ENCODE peak calls at places on chromosomes 7 and 10, in seven cellular contexts. S is GM12865, R is BJ, T is ovary, P is cardiac fibroblast, V is A549, Q is uterus. G is an unnamed sample.

GRCh38 chr7:1713502-1714484 is 43.7 kb downstream of the ELFN1 start:
- DNase-seq in S (no peak), R (no peak), T (no peak), P (no peak), V (no peak), Q (no peak), G (no peak)

GRCh38 chr10:15027741-15028140 is 16.0 kb upstream of the OLAH start:
- DNase-seq in S (no peak), R (no peak), T (no peak), P (peak), V (no peak), Q (no peak), G (no peak)

GRCh38 chr7:100825760-100826545 is 1.4 kb downstream of the EPHB4 start:
- DNase-seq in S (no peak), R (no peak), T (no peak), P (peak), V (peak), Q (no peak), G (peak)

GRCh38 chr7:158316466-158317031 is 271.1 kb downstream of the PTPRN2 start:
- DNase-seq in S (no peak), R (no peak), T (no peak), P (no peak), V (no peak), Q (no peak), G (no peak)

GRCh38 chr7:138303230-138304070 is 156.6 kb upstream of the TRIM24 start:
- DNase-seq in S (no peak), R (no peak), T (no peak), P (no peak), V (no peak), Q (no peak), G (no peak)

GRCh38 chr10:96442017-96442643 is 71.6 kb downstream of the TLL2 start:
- DNase-seq in S (no peak), R (no peak), T (no peak), P (no peak), V (no peak), Q (no peak), G (no peak)

GRCh38 chr10:67697646-67698245 is 1.8 kb upstream of the CTNNA3 start:
- DNase-seq in S (peak), R (no peak), T (no peak), P (peak), V (peak), Q (no peak), G (peak)

GRCh38 chr7:66952343-66953043 is 31.5 kb downstream of the TMEM248 start:
- DNase-seq in S (no peak), R (no peak), T (no peak), P (peak), V (peak), Q (no peak), G (peak)

GRCh38 chr7:91787923-91788322 is 92.6 kb downstream of the MTERF1 start:
- DNase-seq in S (no peak), R (no peak), T (no peak), P (peak), V (no peak), Q (no peak), G (no peak)

GRCh38 chr7:85452674-85453073 is 265.8 kb upstream of the SEMA3D start:
- DNase-seq in S (no peak), R (no peak), T (no peak), P (peak), V (no peak), Q (no peak), G (no peak)

GRCh38 chr7:148031019-148031418 is 559.5 kb upstream of the C7orf33 start:
- DNase-seq in S (no peak), R (no peak), T (no peak), P (no peak), V (no peak), Q (no peak), G (no peak)

GRCh38 chr7:137989127-137989526 is 12.8 kb downstream of the CREB3L2 start:
- DNase-seq in S (no peak), R (no peak), T (no peak), P (no peak), V (no peak), Q (no peak), G (no peak)

GRCh38 chr10:44344727-44345126 is 40.2 kb downstream of the CXCL12 start:
- DNase-seq in S (no peak), R (no peak), T (no peak), P (no peak), V (no peak), Q (no peak), G (no peak)

GRCh38 chr10:43204943-43205671 is 61.8 kb downstream of the RASGEF1A start:
- DNase-seq in S (peak), R (no peak), T (peak), P (peak), V (peak), Q (no peak), G (peak)

GRCh38 chr7:127250312-127251047 is 2.3 kb downstream of the GRM8 start:
- DNase-seq in S (no peak), R (no peak), T (no peak), P (no peak), V (peak), Q (no peak), G (no peak)

GRCh38 chr10:125554753-125555152 is 128.2 kb downstream of the TEX36 start:
- DNase-seq in S (no peak), R (no peak), T (no peak), P (no peak), V (no peak), Q (no peak), G (no peak)

GRCh38 chr7:99623702-99624447 is 7.1 kb downstream of the ZSCAN25 start:
- DNase-seq in S (no peak), R (no peak), T (no peak), P (no peak), V (no peak), Q (no peak), G (no peak)

GRCh38 chr10:17850526-17850925 is 41.4 kb downstream of the MRC1 start:
- DNase-seq in S (no peak), R (no peak), T (no peak), P (no peak), V (no peak), Q (no peak), G (no peak)

GRCh38 chr7:95723583-95724180 is 48.7 kb upstream of the DYNC1I1 start:
- DNase-seq in S (peak), R (peak), T (peak), P (peak), V (peak), Q (no peak), G (peak)

GRCh38 chr7:95716357-95717122 is 55.8 kb upstream of the DYNC1I1 start:
- DNase-seq in S (no peak), R (no peak), T (no peak), P (no peak), V (no peak), Q (no peak), G (no peak)

GRCh38 chr7:95715274-95715673 is 57.1 kb upstream of the DYNC1I1 start:
- DNase-seq in S (peak), R (no peak), T (no peak), P (no peak), V (no peak), Q (no peak), G (no peak)

DNA sequence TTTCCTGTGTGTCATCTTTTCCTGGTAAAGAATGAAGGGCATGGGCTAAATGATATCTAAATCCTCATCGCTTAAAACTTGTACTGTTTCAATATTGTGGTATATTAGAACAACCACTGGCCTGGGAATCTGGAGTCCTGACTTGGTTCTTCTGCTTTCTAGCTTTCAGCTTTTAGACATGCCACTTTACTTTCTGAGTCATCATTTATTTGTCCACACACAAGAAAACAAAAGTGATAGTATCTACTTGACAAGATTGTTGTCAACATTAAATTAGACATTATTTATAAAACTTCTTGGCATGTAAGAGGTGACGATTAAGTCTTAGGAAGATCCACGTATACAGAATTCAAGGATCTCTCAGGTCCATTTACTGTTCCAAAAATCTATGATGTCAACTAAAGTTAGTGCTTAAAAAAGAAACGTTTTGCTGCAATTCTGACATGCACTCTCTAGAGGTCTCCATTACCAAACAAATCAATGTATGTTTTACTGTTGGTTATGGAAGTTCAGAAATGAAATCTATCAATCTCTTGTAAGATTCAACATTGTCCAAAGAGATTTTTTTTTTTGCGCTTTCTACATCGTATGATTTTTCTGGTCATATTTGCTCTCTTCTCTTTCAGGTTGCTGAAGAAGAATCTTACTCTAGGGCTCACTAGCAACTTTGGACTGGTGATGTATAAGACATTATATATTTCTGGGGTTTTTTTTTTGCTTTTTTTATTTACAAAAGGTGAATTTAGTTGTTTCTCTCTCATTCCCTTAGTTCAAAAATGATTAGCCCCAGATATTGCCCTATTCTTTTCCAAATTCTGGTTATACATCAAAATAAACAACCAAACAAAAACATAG is 53.6 kb upstream of the DYNC1I1 start:
- DNase-seq in S (peak), R (no peak), T (no peak), P (peak), V (peak), Q (no peak), G (no peak)
- TF ChIP-seq CTCF in S (peak), R (peak), T (no peak), P (peak), V (peak), Q (no peak), G (peak)

GRCh38 chr7:73718438-73718881 is 1.0 kb downstream of the STX1A start:
- DNase-seq in S (no peak), R (no peak), T (no peak), P (no peak), V (no peak), Q (no peak), G (no peak)
- H3K4me3 ChIP-seq in S (peak), R (peak), T (peak), P (peak), V (peak), Q (peak), G (peak)

GRCh38 chr7:44324204-44325126 is 929 bp downstream of the CAMK2B start:
- DNase-seq in S (no peak), R (no peak), T (no peak), P (no peak), V (no peak), Q (no peak), G (no peak)

GRCh38 chr7:44327981-44328380 is 2.6 kb upstream of the CAMK2B start:
- DNase-seq in S (no peak), R (no peak), T (no peak), P (no peak), V (no peak), Q (no peak), G (no peak)

GRCh38 chr7:44325181-44325671 is at the start of gene CAMK2B:
- DNase-seq in S (no peak), R (no peak), T (no peak), P (no peak), V (no peak), Q (no peak), G (no peak)

GRCh38 chr7:44326261-44327125 is 1.1 kb upstream of the CAMK2B start:
- DNase-seq in S (no peak), R (no peak), T (no peak), P (no peak), V (no peak), Q (no peak), G (no peak)

DNA sequence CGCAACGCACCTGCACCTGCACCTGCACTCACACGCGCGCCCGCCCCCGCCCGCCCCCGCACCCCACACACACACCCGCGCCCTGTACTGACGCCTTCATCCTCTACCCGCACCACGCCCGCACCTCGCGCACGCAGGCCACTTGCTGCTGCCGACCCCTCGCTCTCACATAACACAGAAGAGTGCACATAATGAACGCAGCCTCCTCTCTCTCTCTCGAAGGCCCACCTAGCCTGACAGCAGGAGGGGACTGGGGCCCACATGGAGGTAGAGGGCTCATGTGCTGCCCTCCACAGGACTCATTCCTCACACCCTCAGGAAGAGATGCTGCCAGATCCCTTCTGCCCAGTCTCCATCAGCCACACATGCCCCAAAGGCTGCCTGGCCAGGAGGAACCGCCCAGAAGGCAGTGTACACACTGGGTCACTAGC is 432 bp upstream of the CAMK2B start:
- DNase-seq in S (no peak), R (no peak), T (no peak), P (peak), V (peak), Q (no peak), G (no peak)
- TF ChIP-seq CTCF in S (no peak), R (no peak), T (no peak), P (no peak), V (no peak), Q (no peak), G (no peak)

GRCh38 chr7:6448943-6449543 is 1.3 kb upstream of the DAGLB start:
- DNase-seq in S (no peak), R (no peak), T (peak), P (no peak), V (no peak), Q (no peak), G (no peak)
- H3K4me3 ChIP-seq in S (no peak), R (no peak), T (no peak), P (no peak), V (peak), Q (no peak), G (no peak)

GRCh38 chr7:94656658-94656924 is 658 bp upstream of the SGCE start:
- DNase-seq in S (no peak), R (no peak), T (no peak), P (no peak), V (no peak), Q (peak), G (no peak)

GRCh38 chr7:94655562-94655883 is 410 bp downstream of the SGCE start:
- DNase-seq in S (no peak), R (no peak), T (peak), P (peak), V (no peak), Q (peak), G (no peak)

GRCh38 chr7:94656925-94657731 is 1.2 kb upstream of the SGCE start:
- DNase-seq in S (peak), R (no peak), T (peak), P (peak), V (peak), Q (peak), G (no peak)

GRCh38 chr7:94654764-94655561 is 970 bp downstream of the SGCE start:
- DNase-seq in S (peak), R (no peak), T (peak), P (peak), V (peak), Q (peak), G (peak)

GRCh38 chr7:94655884-94656657 is at the start of gene SGCE:
- DNase-seq in S (peak), R (no peak), T (peak), P (peak), V (peak), Q (peak), G (peak)
- TF ChIP-seq CTCF in S (peak), R (peak), T (peak), P (peak), V (peak), Q (peak), G (peak)